ENCODE peak calls at places on chromosome 10, in ten cellular contexts. H is right lobe of liver, N is gastrocnemius medialis, Q is heart left ventricle, A is stomach, O is A549, D is body of pancreas, J is transverse colon, E is ovary, P is uterus. C is an unnamed sample.
A peak's percentile ranks its signal among the peaks of the same experiment; 100 is the strongest.

GRCh38 chr10:101032637-101033201 is 1.7 kb downstream of the SFXN3 start:
- DNase-seq in E (peak; percentile 58), P (peak; percentile 72), D (peak; percentile 45), A (peak; percentile 51), H (no peak), N (no peak), Q (peak; percentile 76), J (no peak), O (peak; percentile 53), C (peak; percentile 65)

GRCh38 chr10:7117806-7118674 is 292.8 kb downstream of the SFMBT2 start:
- DNase-seq in O (no peak), J (no peak), P (no peak), N (no peak), H (no peak), D (no peak), A (no peak), E (no peak), Q (no peak), C (no peak)

GRCh38 chr10:29709484-29710002 is 74.8 kb upstream of the SVIL start:
- DNase-seq in Q (no peak), P (no peak), D (no peak), H (no peak), E (no peak), N (no peak), J (no peak), O (no peak), A (no peak), C (no peak)

GRCh38 chr10:93198401-93199175 is 124.9 kb downstream of the CYP26A1 start:
- DNase-seq in N (no peak), D (no peak), P (no peak), H (no peak), A (no peak), J (no peak), E (no peak), O (no peak), Q (no peak), C (no peak)

GRCh38 chr10:101223274-101224059 is 5.8 kb downstream of the LBX1 start:
- DNase-seq in J (no peak), P (no peak), D (no peak), Q (no peak), H (no peak), E (no peak), A (no peak), O (no peak), N (no peak), C (no peak)

GRCh38 chr10:97640868-97641811 is 669 bp downstream of the PI4K2A start:
- DNase-seq in P (peak; percentile 21), H (peak; percentile 50), A (no peak), J (peak; percentile 31), Q (peak; percentile 37), E (peak; percentile 20), D (peak; percentile 31), O (no peak), N (peak; percentile 4), C (no peak)

GRCh38 chr10:79099898-79100448 is 31.2 kb downstream of the ZMIZ1 start:
- DNase-seq in Q (no peak), O (no peak), N (no peak), J (no peak), E (no peak), P (no peak), D (no peak), A (no peak), H (no peak), C (no peak)

GRCh38 chr10:30346135-30346534 is 2.9 kb downstream of the MTPAP start:
- DNase-seq in A (no peak), H (no peak), N (no peak), P (no peak), J (no peak), D (no peak), Q (no peak), E (no peak), O (no peak), C (no peak)

GRCh38 chr10:59907537-59907917 is 1.2 kb upstream of the CCDC6 start:
- DNase-seq in Q (no peak), O (no peak), N (no peak), H (no peak), A (no peak), E (no peak), J (no peak), P (no peak), D (no peak), C (no peak)

GRCh38 chr10:59904431-59905065 is 1.8 kb downstream of the CCDC6 start:
- DNase-seq in A (no peak), E (no peak), O (no peak), H (no peak), Q (no peak), P (no peak), N (no peak), J (peak; percentile 27), D (no peak), C (no peak)

GRCh38 chr10:59906417-59907202 is at the start of gene CCDC6:
- DNase-seq in N (peak; percentile 90), Q (peak; percentile 96), O (peak; percentile 74), J (peak; percentile 96), P (peak; percentile 92), D (peak; percentile 95), A (peak; percentile 95), H (peak; percentile 95), E (peak; percentile 91), C (peak; percentile 86)

GRCh38 chr10:59905066-59905734 is 1.2 kb downstream of the CCDC6 start:
- DNase-seq in E (no peak), D (peak; percentile 59), P (peak; percentile 44), J (peak; percentile 59), Q (peak; percentile 38), H (peak; percentile 51), O (no peak), N (no peak), A (peak; percentile 46), C (no peak)

DNA sequence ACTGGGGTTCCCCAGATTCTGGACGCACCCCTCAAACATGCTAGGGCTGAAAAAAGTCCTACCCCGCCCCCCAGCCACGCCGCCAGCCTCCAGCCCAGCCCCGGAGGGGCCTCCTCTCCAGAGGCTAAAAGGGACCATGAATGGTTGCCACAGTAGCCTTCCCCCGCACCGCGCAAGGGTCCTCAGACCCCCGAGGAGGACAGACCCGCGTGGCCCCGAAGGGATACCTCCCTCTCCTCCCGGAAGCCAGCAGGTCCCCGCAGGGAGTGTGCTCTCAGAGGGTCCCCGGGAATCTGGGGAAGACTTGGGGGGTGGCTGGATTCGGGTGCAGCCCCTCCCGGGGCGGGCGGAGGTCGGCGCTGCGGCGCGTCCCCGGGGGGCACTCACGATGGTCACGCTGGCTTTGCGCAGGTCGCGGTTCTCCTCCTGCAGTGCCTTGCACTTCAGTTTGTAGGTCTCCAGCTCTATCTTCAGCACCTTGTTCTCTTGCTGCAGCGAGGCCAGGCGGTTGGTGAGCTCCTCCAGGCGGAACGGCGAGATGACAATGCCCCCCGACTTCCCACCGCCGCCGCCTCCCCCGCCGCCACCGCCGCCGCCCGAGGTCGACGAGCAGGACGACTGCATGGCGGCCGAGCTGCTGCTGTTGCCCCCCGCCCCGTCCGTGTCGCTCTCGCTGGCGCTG is 480 bp downstream of the CCDC6 start:
- DNase-seq in E (peak; percentile 29), O (no peak), H (no peak), J (peak; percentile 19), A (no peak), P (no peak), Q (peak; percentile 35), D (no peak), N (no peak), C (no peak)
- H3K27ac ChIP-seq in E (peak overlapping the region; percentile 93), O (peak overlapping the region; percentile 84), H (peak overlapping the region; percentile 83), J (peak overlapping the region; percentile 95), A (peak overlapping the region; percentile 94), P (peak overlapping the region; percentile 97), Q (peak overlapping the region; percentile 93), D (peak overlapping the region; percentile 93), N (peak overlapping the region; percentile 89), C (peak overlapping the region; percentile 92)

DNA sequence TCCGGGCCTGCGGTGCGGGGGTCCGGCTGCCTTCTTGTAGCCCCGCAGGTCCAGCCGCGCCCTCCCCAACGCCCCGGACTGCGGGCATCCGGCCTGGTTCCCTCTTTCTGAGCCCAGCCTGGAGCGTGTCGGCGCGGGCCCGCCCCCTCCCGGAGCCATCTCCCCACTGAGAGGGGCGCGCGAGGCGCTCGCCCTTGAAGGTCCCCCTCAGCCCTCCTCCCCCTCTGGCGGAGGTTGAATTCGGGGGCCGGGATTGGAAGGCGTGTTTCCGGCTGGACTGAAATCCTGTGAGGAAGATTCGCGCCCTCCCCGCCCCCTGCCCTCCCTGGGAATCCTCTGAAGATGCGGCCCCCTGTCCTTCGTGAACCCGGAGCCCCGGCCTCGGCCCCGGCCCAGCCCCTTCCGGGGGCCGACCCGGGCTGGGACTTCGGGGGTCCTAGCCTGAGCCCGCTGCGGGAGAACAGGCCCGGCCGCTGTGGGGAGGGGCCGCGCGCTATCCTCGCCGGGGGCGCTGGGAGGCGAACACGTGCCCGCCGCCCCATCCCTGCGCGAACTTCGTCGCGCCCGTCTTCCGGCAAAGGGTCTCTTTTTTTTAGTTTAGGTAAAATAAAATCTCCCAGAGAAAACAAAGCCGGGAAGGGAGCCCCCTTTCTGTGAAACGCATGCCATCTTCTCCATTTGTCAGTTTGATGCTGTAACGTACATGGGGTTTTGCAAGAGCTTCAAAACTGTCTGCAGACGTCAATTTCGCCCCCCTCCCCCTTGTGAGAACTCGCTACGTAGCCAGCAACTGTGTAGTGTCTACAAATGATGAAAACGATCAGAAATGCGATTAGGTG is 636 bp downstream of the PDCD4 start:
- DNase-seq in J (peak; percentile 75), O (peak; percentile 24), A (peak; percentile 62), D (peak; percentile 77), H (peak; percentile 78), Q (peak; percentile 67), N (peak; percentile 36), E (peak; percentile 69), P (peak; percentile 80), C (peak; percentile 50)
- TF ChIP-seq POLR2A in J (no peak), O (peak; percentile 18), A (no peak), D (peak; percentile 11), H (peak; percentile 44), Q (no peak), N (peak; percentile 31), E (no peak), P (peak; percentile 20), C (no peak)

GRCh38 chr10:71633935-71634334 is 85.6 kb downstream of the C10orf105 start:
- DNase-seq in H (no peak), D (no peak), N (no peak), E (no peak), O (no peak), Q (no peak), P (no peak), A (no peak), J (no peak), C (no peak)
- H3K27ac ChIP-seq in H (no peak overlapping the region), D (no peak overlapping the region), N (no peak overlapping the region), E (no peak overlapping the region), O (no peak overlapping the region), Q (no peak overlapping the region), P (no peak overlapping the region), A (no peak overlapping the region), J (no peak overlapping the region), C (no peak overlapping the region)

GRCh38 chr10:95560288-95561199 is 627 bp downstream of the SORBS1 start:
- DNase-seq in P (peak; percentile 59), Q (peak; percentile 47), D (peak; percentile 61), O (peak; percentile 53), H (peak; percentile 67), A (peak; percentile 56), E (peak; percentile 30), J (peak; percentile 67), N (no peak), C (no peak)

GRCh38 chr10:95559466-95559865 is 1.7 kb downstream of the SORBS1 start:
- DNase-seq in E (no peak), A (no peak), P (peak; percentile 40), H (no peak), J (no peak), O (no peak), Q (no peak), D (no peak), N (no peak), C (no peak)

GRCh38 chr10:95562326-95562725 is 1.2 kb upstream of the SORBS1 start:
- DNase-seq in N (no peak), E (no peak), O (no peak), A (no peak), H (no peak), Q (no peak), J (no peak), P (no peak), D (no peak), C (no peak)

GRCh38 chr10:95558593-95559320 is 2.4 kb downstream of the SORBS1 start:
- DNase-seq in J (no peak), O (no peak), Q (no peak), P (peak; percentile 20), D (no peak), H (no peak), A (no peak), N (no peak), E (no peak), C (no peak)

DNA sequence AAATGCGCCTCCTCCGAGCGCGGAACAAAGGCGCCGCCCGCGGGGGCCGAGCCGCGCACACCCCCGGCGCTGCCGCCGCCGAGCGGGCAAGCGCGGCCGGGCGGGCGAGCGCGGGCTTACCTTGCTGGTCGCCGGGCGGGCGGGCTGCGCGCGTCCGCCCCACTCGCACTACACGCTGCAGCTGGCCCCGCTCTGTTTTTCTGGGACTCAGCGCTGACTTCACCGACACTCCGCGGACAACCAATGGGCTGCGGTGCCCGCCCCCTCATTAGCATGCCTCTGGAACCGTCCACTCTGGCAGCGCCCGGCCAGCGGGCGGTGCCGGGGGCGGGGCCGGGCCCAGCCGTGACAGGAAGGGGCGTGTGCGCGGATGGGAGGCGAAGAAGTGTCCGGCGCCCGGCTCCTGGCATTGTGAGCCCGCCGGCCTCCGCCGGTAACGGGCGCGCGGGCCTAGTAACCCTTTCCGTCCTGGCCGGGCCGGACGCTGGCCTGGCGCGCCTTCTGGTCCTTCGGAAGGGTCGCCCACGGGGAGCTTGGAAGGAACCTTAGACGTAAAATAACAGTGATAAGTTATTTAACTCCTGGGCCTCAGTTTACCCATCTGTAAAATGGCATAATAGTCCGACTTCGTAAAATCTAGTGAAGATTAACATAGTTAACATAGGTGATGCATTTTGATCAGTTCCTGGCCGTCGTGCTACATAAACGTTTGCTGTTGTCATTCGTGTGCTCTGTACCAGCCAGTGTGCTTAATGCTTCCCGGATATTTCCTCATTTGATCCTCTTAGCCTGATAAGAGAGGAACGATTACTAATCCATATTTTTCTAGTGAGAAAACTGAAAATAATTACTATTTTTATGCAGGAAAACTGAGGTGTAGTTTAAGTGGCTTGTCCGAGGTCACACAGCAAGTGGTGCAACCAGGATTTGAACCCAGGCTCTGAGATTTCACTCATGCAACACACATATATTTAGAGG is at the start of gene SORBS1:
- DNase-seq in N (peak; percentile 97), H (peak; percentile 98), E (peak; percentile 95), A (peak; percentile 98), Q (peak; percentile 98), O (peak; percentile 97), D (peak; percentile 97), P (peak; percentile 97), J (peak; percentile 97), C (peak; percentile 92)
- TF ChIP-seq POLR2A in N (peak; percentile 100), H (peak; percentile 99), E (peak; percentile 71), A (no peak), Q (peak; percentile 100), O (peak; percentile 44), D (peak; percentile 98), P (peak; percentile 100), J (peak; percentile 83), C (peak; percentile 99)